ENCODE peak calls at places on chromosomes 13 and 19, in eight cellular contexts. L, U, K, P, R, Q, Z and J are unnamed samples.
A peak's percentile ranks its signal among the peaks of the same experiment; 100 is the strongest.

GRCh38 chr13:68745517-68745916 is 1362.1 kb upstream of the ATXN8OS start:
- DNase-seq in L (no peak), U (no peak), K (no peak), P (no peak), R (no peak), Q (no peak), Z (no peak), J (no peak)

GRCh38 chr19:1904385-1905070 is 671 bp upstream of the ADAT3 start:
- DNase-seq in L (no peak), U (peak; percentile 66), K (peak; percentile 69), P (no peak), R (no peak), Q (no peak), Z (no peak), J (peak; percentile 70)

GRCh38 chr13:76882431-76882830 is 3.8 kb downstream of the KCTD12 start:
- DNase-seq in L (no peak), U (no peak), K (no peak), P (no peak), R (no peak), Q (no peak), Z (no peak), J (no peak)

GRCh38 chr13:45441633-45442032 is 23.1 kb upstream of the COG3 start:
- DNase-seq in L (peak; percentile 23), U (no peak), K (no peak), P (no peak), R (no peak), Q (peak; percentile 10), Z (no peak), J (no peak)

GRCh38 chr13:73913043-73913740 is 221.0 kb downstream of the KLF12 start:
- DNase-seq in L (no peak), U (no peak), K (no peak), P (no peak), R (no peak), Q (peak; percentile 59), Z (no peak), J (no peak)

GRCh38 chr13:78610381-78610883 is 7.1 kb upstream of the POU4F1 start:
- DNase-seq in L (no peak), U (no peak), K (no peak), P (no peak), R (no peak), Q (peak; percentile 49), Z (no peak), J (no peak)

GRCh38 chr19:13920940-13921744 is 15.1 kb downstream of the CC2D1A start:
- DNase-seq in L (peak; percentile 38), U (no peak), K (peak; percentile 48), P (no peak), R (no peak), Q (peak; percentile 44), Z (peak; percentile 20), J (no peak)

GRCh38 chr13:107942030-107942617 is 273.2 kb downstream of the LIG4 start:
- DNase-seq in L (no peak), U (no peak), K (no peak), P (no peak), R (no peak), Q (no peak), Z (no peak), J (no peak)

GRCh38 chr13:111505175-111505777 is 184.8 kb downstream of the TEX29 start:
- DNase-seq in L (no peak), U (no peak), K (no peak), P (no peak), R (no peak), Q (no peak), Z (no peak), J (peak; percentile 25)

GRCh38 chr19:14160017-14160703 is 23.8 kb upstream of the ASF1B start:
- DNase-seq in L (no peak), U (no peak), K (no peak), P (no peak), R (no peak), Q (no peak), Z (no peak), J (no peak)

GRCh38 chr19:34556500-34556899 is 74.9 kb downstream of the WTIP start:
- DNase-seq in L (peak; percentile 12), U (peak; percentile 65), K (no peak), P (no peak), R (no peak), Q (no peak), Z (no peak), J (no peak)

GRCh38 chr19:16325161-16325527 is 518 bp downstream of the KLF2 start:
- DNase-seq in L (peak; percentile 65), U (peak; percentile 38), K (peak; percentile 52), P (no peak), R (no peak), Q (no peak), Z (no peak), J (no peak)

GRCh38 chr13:51935326-51936171 is 73.8 kb downstream of the CCDC70 start:
- DNase-seq in L (no peak), U (peak; percentile 26), K (no peak), P (no peak), R (no peak), Q (no peak), Z (no peak), J (peak; percentile 59)

GRCh38 chr13:23617551-23618014 is 47.4 kb downstream of the TNFRSF19 start:
- DNase-seq in L (no peak), U (no peak), K (no peak), P (no peak), R (no peak), Q (peak; percentile 65), Z (no peak), J (no peak)

GRCh38 chr13:110560606-110561334 is 752 bp downstream of the RAB20 start:
- DNase-seq in L (no peak), U (peak; percentile 69), K (no peak), P (no peak), R (no peak), Q (no peak), Z (no peak), J (peak; percentile 57)

GRCh38 chr19:48724796-48725753 is 5.5 kb upstream of the MAMSTR start:
- DNase-seq in L (peak; percentile 52), U (peak; percentile 54), K (peak; percentile 82), P (no peak), R (no peak), Q (peak; percentile 93), Z (no peak), J (no peak)

GRCh38 chr13:28564030-28564429 is 69.1 kb upstream of the FLT1 start:
- DNase-seq in L (no peak), U (no peak), K (no peak), P (no peak), R (no peak), Q (no peak), Z (no peak), J (no peak)

GRCh38 chr19:45754323-45754722 is 14.7 kb downstream of the SIX5 start:
- DNase-seq in L (no peak), U (no peak), K (no peak), P (no peak), R (no peak), Q (no peak), Z (no peak), J (no peak)

GRCh38 chr19:55018633-55019032 is 19.4 kb downstream of the GP6 start:
- DNase-seq in L (no peak), U (no peak), K (no peak), P (no peak), R (no peak), Q (no peak), Z (no peak), J (no peak)